ENCODE peak calls at places on chromosomes 5 and 9, in nine cellular contexts. K is IMR-90, B is GM10248, O is bronchial epithelial cell, F is MM.1S, E is left ventricle myocardium inferior, U is BE2C, A is lower lobe of right lung, N is GM13977. H is an unnamed sample.

GRCh38 chr9:105069285-105070065 is 141.5 kb upstream of the ABCA1 start:
- DNase-seq in B (no peak), E (no peak), N (no peak), K (no peak), F (no peak), A (no peak), U (no peak), O (no peak), H (no peak)

GRCh38 chr5:180303226-180304015 is 11.5 kb upstream of the MAPK9 start:
- DNase-seq in N (no peak), O (no peak), A (no peak), F (no peak), U (no peak), B (no peak), K (no peak), E (no peak), H (no peak)

GRCh38 chr9:87556821-87557220 is 59.2 kb downstream of the DAPK1 start:
- DNase-seq in O (no peak), K (no peak), B (no peak), A (peak; percentile 62), U (no peak), E (peak; percentile 28), N (no peak), F (no peak), H (no peak)

GRCh38 chr9:34993502-34994428 is 4.2 kb downstream of the DNAJB5 start:
- DNase-seq in E (peak; percentile 85), F (no peak), O (peak; percentile 19), K (peak; percentile 61), N (peak; percentile 53), A (no peak), B (no peak), U (peak; percentile 79), H (no peak)

GRCh38 chr5:68817696-68818695 is 275.8 kb upstream of the SLC30A5 start:
- DNase-seq in B (no peak), E (no peak), F (no peak), N (no peak), A (no peak), U (peak; percentile 37), O (no peak), K (no peak), H (no peak)

GRCh38 chr5:148309019-148309418 is 3.2 kb upstream of the SPINK7 start:
- DNase-seq in B (no peak), E (no peak), F (no peak), A (no peak), K (no peak), O (no peak), N (no peak), U (no peak), H (no peak)

GRCh38 chr5:16656561-16657191 is 39.9 kb upstream of the RETREG1 start:
- DNase-seq in E (no peak), U (no peak), K (no peak), N (no peak), B (no peak), A (no peak), O (peak; percentile 39), F (no peak), H (no peak)

GRCh38 chr9:121445986-121446385 is 53.7 kb downstream of the GGTA1 start:
- DNase-seq in E (no peak), O (no peak), N (no peak), A (no peak), B (no peak), F (no peak), K (no peak), U (no peak), H (no peak)

GRCh38 chr5:173329370-173330150 is 1.3 kb upstream of the STC2 start:
- DNase-seq in E (no peak), N (peak; percentile 80), O (no peak), A (no peak), B (peak; percentile 83), F (no peak), U (peak; percentile 64), K (no peak), H (peak; percentile 71)

GRCh38 chr5:139636207-139636792 is 11.8 kb upstream of the CXXC5 start:
- DNase-seq in A (no peak), K (no peak), B (peak; percentile 88), N (peak; percentile 91), O (peak; percentile 62), F (peak; percentile 95), E (no peak), U (no peak), H (no peak)

GRCh38 chr9:37902804-37903580 is 935 bp downstream of the SLC25A51 start:
- DNase-seq in N (peak; percentile 50), O (peak; percentile 71), K (peak; percentile 65), F (peak; percentile 22), A (no peak), U (no peak), E (no peak), B (no peak), H (no peak)

GRCh38 chr5:143401253-143401845 is 2.1 kb downstream of the NR3C1 start:
- DNase-seq in B (no peak), U (no peak), O (peak; percentile 18), N (no peak), E (no peak), A (no peak), K (peak; percentile 52), F (peak; percentile 15), H (no peak)

GRCh38 chr5:33379757-33380156 is 61.0 kb upstream of the TARS1 start:
- DNase-seq in K (peak; percentile 47), E (no peak), O (no peak), F (no peak), B (no peak), A (no peak), N (no peak), U (peak; percentile 11), H (peak; percentile 6)

GRCh38 chr9:113581865-113582697 is 118.6 kb downstream of the RGS3 start:
- DNase-seq in A (peak; percentile 90), E (peak; percentile 75), F (peak; percentile 99), U (peak; percentile 46), K (peak; percentile 84), B (peak; percentile 89), O (no peak), N (peak; percentile 88), H (peak; percentile 33)

GRCh38 chr5:68540798-68541590 is 325.4 kb downstream of the PIK3R1 start:
- DNase-seq in A (no peak), U (no peak), F (no peak), K (no peak), O (no peak), E (no peak), N (no peak), B (no peak), H (no peak)

GRCh38 chr5:52838306-52839015 is 50.7 kb downstream of the ITGA1 start:
- DNase-seq in N (no peak), E (no peak), U (no peak), F (no peak), A (no peak), K (peak; percentile 76), O (peak; percentile 48), B (no peak), H (no peak)

GRCh38 chr9:33818167-33818831 is 1.3 kb downstream of the UBE2R2 start:
- DNase-seq in U (no peak), B (peak; percentile 23), O (peak; percentile 22), K (no peak), A (no peak), F (no peak), E (peak; percentile 52), N (peak; percentile 48), H (no peak)

GRCh38 chr5:21709766-21710165 is 1143.4 kb downstream of the CDH12 start:
- DNase-seq in F (no peak), N (no peak), A (no peak), E (no peak), O (no peak), U (no peak), K (no peak), B (no peak), H (no peak)

GRCh38 chr5:39447968-39448367 is 23.2 kb upstream of the DAB2 start:
- DNase-seq in B (no peak), A (no peak), K (peak; percentile 31), N (no peak), E (no peak), U (no peak), F (no peak), O (peak; percentile 38), H (no peak)

GRCh38 chr5:132812949-132813598 is at the start of gene SOWAHA:
- DNase-seq in B (no peak), O (no peak), F (no peak), K (no peak), E (no peak), N (peak; percentile 50), U (peak; percentile 46), A (no peak), H (peak; percentile 54)

GRCh38 chr5:59358497-59358896 is 535.0 kb downstream of the PDE4D start:
- DNase-seq in E (peak; percentile 24), A (no peak), F (no peak), U (no peak), K (peak; percentile 16), B (no peak), O (no peak), N (no peak), H (peak; percentile 17)

GRCh38 chr9:114170792-114171461 is 15.6 kb downstream of the COL27A1 start:
- DNase-seq in U (no peak), E (no peak), O (no peak), B (no peak), F (no peak), A (no peak), K (no peak), N (no peak), H (no peak)

GRCh38 chr5:74542477-74542876 is 98.1 kb downstream of the ENC1 start:
- DNase-seq in A (no peak), O (peak; percentile 78), F (no peak), N (no peak), B (no peak), E (no peak), U (no peak), K (no peak), H (no peak)
- TF ChIP-seq CTCF in A (no peak), O (no peak), F (no peak), N (no peak), B (no peak), E (no peak), U (no peak), K (no peak), H (no peak)

GRCh38 chr5:129664336-129664937 is 83.5 kb upstream of the MINAR2 start:
- DNase-seq in E (no peak), U (peak; percentile 61), B (peak; percentile 18), O (peak; percentile 59), N (peak; percentile 14), K (peak; percentile 35), F (peak; percentile 53), A (no peak), H (peak; percentile 51)
- TF ChIP-seq CTCF in E (peak; percentile 72), U (peak; percentile 91), B (peak; percentile 67), O (peak; percentile 58), N (peak; percentile 78), K (peak; percentile 63), F (peak; percentile 81), A (peak; percentile 72), H (peak; percentile 72)

DNA sequence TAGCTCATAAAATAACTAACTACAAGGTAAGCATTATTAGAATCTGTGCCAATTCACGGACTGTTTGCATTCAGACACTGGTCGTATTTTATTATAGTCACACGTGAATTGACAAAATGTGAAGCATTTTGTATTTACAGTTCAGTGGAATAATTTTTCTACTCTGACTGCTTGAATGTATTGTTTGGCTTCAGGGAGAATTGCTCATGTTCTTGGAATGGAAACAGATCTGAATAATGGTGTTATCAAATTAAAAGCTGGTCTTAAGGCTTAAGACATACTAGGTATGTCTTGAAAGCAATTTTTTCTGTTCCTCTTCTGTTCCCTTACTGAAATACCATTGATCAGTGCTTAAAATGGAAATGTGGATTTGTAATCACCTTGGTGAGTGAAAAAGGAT is 543.7 kb upstream of the TLE4 start:
- DNase-seq in U (no peak), A (no peak), F (no peak), K (peak; percentile 73), N (no peak), E (no peak), B (no peak), O (peak; percentile 72), H (no peak)
- TF ChIP-seq CTCF in U (no peak), A (no peak), F (no peak), K (no peak), N (no peak), E (no peak), B (no peak), O (no peak), H (no peak)

GRCh38 chr5:160641405-160641804 is 210.6 kb downstream of the ATP10B start:
- DNase-seq in A (no peak), O (no peak), N (no peak), B (no peak), U (no peak), F (no peak), E (no peak), K (no peak), H (no peak)
- TF ChIP-seq CTCF in A (no peak), O (no peak), N (no peak), B (no peak), U (no peak), F (no peak), E (no peak), K (no peak), H (no peak)

H was measured in nephron progenitor cell.